ENCODE peak calls at places on chromosomes 7 and 10, in four cellular contexts. Y is T-helper 9 cell, X is HEK293T, L is T-cell. N is an unnamed sample.

GRCh38 chr10:12643279-12643678 is 293.9 kb downstream of the CAMK1D start:
- DNase-seq in Y (no peak), X (no peak), L (no peak), N (no peak)

GRCh38 chr7:111113263-111114017 is 22.5 kb downstream of the LRRN3 start:
- DNase-seq in Y (no peak), X (no peak), L (no peak), N (no peak)

GRCh38 chr7:19294629-19295028 is 149.4 kb upstream of the FERD3L start:
- DNase-seq in Y (no peak), X (peak), L (no peak), N (no peak)

GRCh38 chr7:94374231-94374630 is 20.5 kb upstream of the COL1A2 start:
- DNase-seq in Y (no peak), X (peak), L (no peak), N (no peak)

GRCh38 chr10:128697437-128697836 is 571.2 kb upstream of the MKI67 start:
- DNase-seq in Y (no peak), X (no peak), L (no peak), N (no peak)

GRCh38 chr7:44145969-44146897 is 5.1 kb upstream of the MYL7 start:
- DNase-seq in Y (peak), X (peak), L (peak), N (peak)

GRCh38 chr10:80268266-80268665 is 21.2 kb downstream of the MAT1A start:
- DNase-seq in Y (no peak), X (no peak), L (no peak), N (no peak)

GRCh38 chr7:135923700-135924261 is 53.4 kb downstream of the MTPN start:
- DNase-seq in Y (no peak), X (no peak), L (no peak), N (no peak)

GRCh38 chr10:127392351-127393235 is 156.5 kb upstream of the NPS start:
- DNase-seq in Y (no peak), X (no peak), L (no peak), N (no peak)

GRCh38 chr10:23171232-23171876 is 20.8 kb upstream of the PTF1A start:
- DNase-seq in Y (no peak), X (peak), L (no peak), N (no peak)

GRCh38 chr7:132650498-132650897 is 74.2 kb upstream of the PLXNA4 start:
- DNase-seq in Y (no peak), X (no peak), L (no peak), N (no peak)

GRCh38 chr10:94490789-94491039 is 54.9 kb upstream of the HELLS start:
- DNase-seq in Y (no peak), X (no peak), L (no peak), N (no peak)

GRCh38 chr7:117872565-117873055 is 631 bp downstream of the CTTNBP2 start:
- DNase-seq in Y (no peak), X (peak), L (no peak), N (no peak)

GRCh38 chr7:70215491-70215890 is 617.2 kb downstream of the AUTS2 start:
- DNase-seq in Y (no peak), X (no peak), L (no peak), N (no peak)

N was measured in cerebellar cortex.